ENCODE peak calls at places on chromosomes 2 and 18, in six cellular contexts. O is NCI-H1694 treated with DMSO at 0.1 percent for 48 hours; H is effector memory CD8-positive, alpha-beta T cell; Q is GM19239; V is stimulated activated CD4-positive, alpha-beta T cell treated with anti-CD3 and anti-CD28 coated beads, Interleukin-4, amount 100 ng/mL, for 24 hours; N is RPMI8226. K is an unnamed sample.

GRCh38 chr2:173198338-173198737 is 122.7 kb downstream of the MAP3K20 start:
- DNase-seq in Q (no peak), N (no peak), H (no peak), O (no peak), V (no peak), K (no peak)

GRCh38 chr2:105870858-105871257 is 126.1 kb downstream of the NCK2 start:
- DNase-seq in O (no peak), N (no peak), Q (no peak), H (no peak), V (no peak), K (no peak)

GRCh38 chr2:127564429-127565260 is 29.2 kb downstream of the MYO7B start:
- DNase-seq in H (no peak), O (no peak), N (no peak), Q (no peak), V (no peak), K (no peak)

GRCh38 chr2:231308631-231309414 is 86.7 kb upstream of the B3GNT7 start:
- DNase-seq in O (no peak), Q (no peak), V (no peak), N (no peak), H (no peak), K (no peak)

GRCh38 chr2:45963816-45964215 is 312.3 kb downstream of the PRKCE start:
- DNase-seq in N (no peak), Q (no peak), O (no peak), V (no peak), H (no peak), K (no peak)

GRCh38 chr2:241771286-241772062 is 5.1 kb upstream of the GAL3ST2 start:
- DNase-seq in H (no peak), Q (peak), N (no peak), V (no peak), O (no peak), K (peak)

GRCh38 chr2:24559714-24560113 is 68.7 kb downstream of the NCOA1 start:
- DNase-seq in Q (no peak), O (no peak), V (no peak), N (no peak), H (no peak), K (no peak)

GRCh38 chr18:72427721-72428120 is 116.4 kb downstream of the CBLN2 start:
- DNase-seq in N (no peak), V (no peak), O (no peak), H (no peak), Q (no peak), K (no peak)

GRCh38 chr2:28185881-28186280 is 206.8 kb upstream of the FOSL2 start:
- DNase-seq in N (no peak), H (no peak), Q (no peak), O (no peak), V (no peak), K (no peak)

GRCh38 chr2:112760149-112760548 is 4.3 kb downstream of the CKAP2L start:
- DNase-seq in V (no peak), O (no peak), N (no peak), H (no peak), Q (no peak), K (no peak)

GRCh38 chr18:58241877-58242276 is 197.9 kb downstream of the NEDD4L start:
- DNase-seq in H (no peak), O (no peak), Q (no peak), V (no peak), N (no peak), K (no peak)

GRCh38 chr2:205139822-205140612 is 542.3 kb upstream of the NRP2 start:
- DNase-seq in H (no peak), N (no peak), O (no peak), V (no peak), Q (no peak), K (peak)

GRCh38 chr2:72008608-72009007 is 139.1 kb downstream of the CYP26B1 start:
- DNase-seq in N (no peak), Q (no peak), H (no peak), O (no peak), V (no peak), K (no peak)

GRCh38 chr18:37537868-37538525 is 27.6 kb downstream of the CELF4 start:
- DNase-seq in H (peak), N (peak), V (peak), Q (peak), O (peak), K (peak)

GRCh38 chr2:162013514-162014205 is 60.4 kb downstream of the DPP4 start:
- DNase-seq in H (no peak), Q (no peak), V (no peak), N (no peak), O (no peak), K (no peak)

GRCh38 chr18:49362431-49362830 is 98.0 kb downstream of the DYM start:
- DNase-seq in N (no peak), Q (no peak), V (no peak), H (no peak), O (no peak), K (no peak)

GRCh38 chr18:3624818-3625716 is 175.1 kb downstream of the TGIF1 start:
- DNase-seq in Q (no peak), H (no peak), V (peak), O (no peak), N (peak), K (peak)

GRCh38 chr2:52036036-52036435 is 1004.1 kb upstream of the NRXN1 start:
- DNase-seq in N (no peak), V (no peak), Q (no peak), H (no peak), O (no peak), K (no peak)

GRCh38 chr18:44568986-44569385 is 111.7 kb upstream of the SETBP1 start:
- DNase-seq in N (no peak), Q (no peak), O (no peak), V (no peak), H (no peak), K (no peak)

GRCh38 chr2:63817382-63817781 is 24.3 kb upstream of the UGP2 start:
- DNase-seq in O (no peak), H (no peak), Q (no peak), V (no peak), N (no peak), K (no peak)

K was measured in retina.